ENCODE peak calls at places on chromosome 19, in nine cellular contexts. I is ascending aorta, L is colonic mucosa, Y is AG10803, O is tibial nerve, Z is A673, P is WERI-Rb-1, V is AG09319, J is fibroblast of lung. N is an unnamed sample.

GRCh38 chr19:43749152-43749551 is 5.6 kb downstream of the SMG9 start:
- DNase-seq in I (no peak), P (no peak), Z (no peak), O (no peak), L (no peak), Y (no peak), J (no peak), V (no peak), N (no peak)

GRCh38 chr19:55537741-55538111 is 793 bp upstream of the SBK2 start:
- DNase-seq in O (no peak), P (no peak), L (no peak), V (no peak), Z (no peak), J (peak), Y (no peak), I (no peak), N (no peak)

GRCh38 chr19:35410487-35410886 is 37.6 kb upstream of the FFAR2 start:
- DNase-seq in P (no peak), Z (no peak), V (no peak), I (no peak), L (no peak), Y (no peak), J (no peak), O (no peak), N (no peak)

GRCh38 chr19:55472463-55472862 is 4.0 kb upstream of the ZNF628 start:
- DNase-seq in Z (no peak), L (no peak), P (no peak), Y (peak), O (no peak), I (no peak), V (no peak), J (peak), N (peak)

GRCh38 chr19:55690109-55690768 is 15.2 kb downstream of the EPN1 start:
- DNase-seq in Y (no peak), Z (no peak), J (no peak), O (no peak), L (no peak), P (no peak), V (no peak), I (no peak), N (no peak)

GRCh38 chr19:3730457-3730958 is 22.3 kb downstream of the TJP3 start:
- DNase-seq in O (no peak), J (no peak), P (no peak), Z (no peak), L (no peak), Y (no peak), I (no peak), V (no peak), N (no peak)

GRCh38 chr19:56623006-56623405 is 20.0 kb upstream of the SMIM17 start:
- DNase-seq in I (no peak), Z (no peak), J (no peak), P (no peak), O (no peak), L (no peak), V (no peak), Y (no peak), N (no peak)

GRCh38 chr19:40619333-40620160 is 18.4 kb downstream of the LTBP4 start:
- DNase-seq in I (no peak), J (no peak), Z (no peak), L (no peak), O (no peak), Y (no peak), P (no peak), V (no peak), N (no peak)

GRCh38 chr19:53076984-53077383 is 26.2 kb downstream of the ZNF160 start:
- DNase-seq in Z (peak), P (peak), O (peak), I (no peak), L (no peak), J (peak), Y (peak), V (no peak), N (no peak)

GRCh38 chr19:52248256-52248655 is 21.1 kb upstream of the ZNF766 start:
- DNase-seq in J (peak), V (peak), L (peak), Y (peak), O (peak), P (peak), Z (peak), I (no peak), N (peak)

GRCh38 chr19:4649392-4650094 is 10.2 kb downstream of the TNFAIP8L1 start:
- DNase-seq in O (no peak), P (no peak), L (no peak), J (no peak), Y (no peak), I (no peak), V (no peak), Z (no peak), N (no peak)

GRCh38 chr19:4456843-4457653 is 546 bp downstream of the UBXN6 start:
- DNase-seq in I (no peak), L (peak), P (peak), Y (peak), Z (peak), O (peak), J (peak), V (peak), N (peak)

GRCh38 chr19:15412832-15413231 is 6.0 kb downstream of the AKAP8L start:
- DNase-seq in I (no peak), L (no peak), V (no peak), P (no peak), Y (no peak), Z (no peak), J (no peak), O (no peak), N (no peak)

GRCh38 chr19:30391554-30392551 is 19.7 kb downstream of the ZNF536 start:
- DNase-seq in I (no peak), V (no peak), P (no peak), Y (peak), Z (peak), O (no peak), L (no peak), J (peak), N (no peak)

GRCh38 chr19:49343127-49343526 is 7.9 kb downstream of the CD37 start:
- DNase-seq in L (no peak), J (no peak), O (no peak), Z (no peak), Y (no peak), V (no peak), I (no peak), P (no peak), N (no peak)

GRCh38 chr19:10430505-10431253 is 10.3 kb downstream of the PDE4A start:
- DNase-seq in J (peak), L (peak), Z (no peak), V (peak), O (no peak), P (no peak), I (no peak), Y (peak), N (no peak)

GRCh38 chr19:4456566-4456842 is 1.1 kb downstream of the UBXN6 start:
- DNase-seq in I (no peak), J (peak), O (no peak), V (no peak), L (peak), Z (peak), Y (peak), P (peak), N (peak)

GRCh38 chr19:7989071-7989575 is 16.3 kb downstream of the ELAVL1 start:
- DNase-seq in I (no peak), V (no peak), Y (no peak), P (no peak), Z (no peak), L (no peak), J (peak), O (no peak), N (no peak)

GRCh38 chr19:57813919-57814504 is 701 bp downstream of the ZNF552 start:
- DNase-seq in Y (peak), J (no peak), O (no peak), V (no peak), I (no peak), Z (no peak), P (no peak), L (peak), N (no peak)

GRCh38 chr19:50969413-50969760 is at the start of gene KLK6:
- DNase-seq in P (no peak), J (no peak), I (no peak), L (no peak), Y (no peak), O (no peak), Z (no peak), V (no peak), N (no peak)

GRCh38 chr19:3556978-3557460 is 367 bp downstream of the MFSD12 start:
- DNase-seq in O (no peak), I (no peak), P (peak), J (peak), Y (no peak), V (no peak), L (peak), Z (no peak), N (peak)

GRCh38 chr19:6828698-6829633 is 56.5 kb downstream of the VAV1 start:
- DNase-seq in I (no peak), V (no peak), Z (peak), Y (no peak), L (no peak), J (no peak), O (no peak), P (no peak), N (no peak)

GRCh38 chr19:13022111-13022858 is 27.0 kb downstream of the NFIX start:
- DNase-seq in I (no peak), Y (peak), O (no peak), P (no peak), Z (no peak), V (no peak), L (no peak), J (peak), N (peak)

GRCh38 chr19:44764975-44765948 is 12.4 kb upstream of the CBLC start:
- DNase-seq in O (no peak), I (no peak), V (no peak), P (no peak), J (no peak), L (peak), Z (no peak), Y (peak), N (no peak)

GRCh38 chr19:48678201-48678600 is 5.4 kb upstream of the NTN5 start:
- DNase-seq in L (peak), O (no peak), I (no peak), Z (no peak), Y (no peak), J (no peak), P (no peak), V (no peak), N (no peak)

GRCh38 chr19:29497686-29498436 is 27.9 kb upstream of the VSTM2B start:
- DNase-seq in V (no peak), Z (no peak), Y (no peak), L (no peak), I (no peak), P (no peak), J (no peak), O (no peak), N (no peak)

GRCh38 chr19:33350538-33351309 is 22.8 kb upstream of the CEBPG start:
- DNase-seq in I (no peak), Y (peak), L (no peak), Z (no peak), V (no peak), O (no peak), P (no peak), J (peak), N (peak)

GRCh38 chr19:31280266-31281006 is 68.8 kb downstream of the TSHZ3 start:
- DNase-seq in P (no peak), V (no peak), Z (no peak), O (no peak), Y (no peak), J (no peak), I (no peak), L (no peak), N (no peak)

GRCh38 chr19:33134571-33135041 is 2.7 kb downstream of the WDR88 start:
- DNase-seq in L (no peak), Y (no peak), I (no peak), J (no peak), P (no peak), V (no peak), O (no peak), Z (no peak), N (no peak)

GRCh38 chr19:4385291-4386037 is 14.9 kb downstream of the SH3GL1 start:
- DNase-seq in V (no peak), J (peak), O (no peak), I (no peak), Z (no peak), Y (no peak), P (no peak), L (no peak), N (no peak)

GRCh38 chr19:40465025-40465780 is at the start of gene BLVRB:
- DNase-seq in J (peak), O (peak), P (no peak), I (no peak), L (no peak), V (peak), Y (peak), Z (peak), N (peak)

GRCh38 chr19:17539288-17540117 is 15.9 kb upstream of the COLGALT1 start:
- DNase-seq in Z (peak), P (peak), V (peak), O (peak), J (peak), I (peak), L (peak), Y (peak), N (peak)
- TF ChIP-seq CTCF in Z (peak), P (peak), V (peak), O (peak), J (no peak), I (peak), L (no peak), Y (peak), N (peak)

DNA sequence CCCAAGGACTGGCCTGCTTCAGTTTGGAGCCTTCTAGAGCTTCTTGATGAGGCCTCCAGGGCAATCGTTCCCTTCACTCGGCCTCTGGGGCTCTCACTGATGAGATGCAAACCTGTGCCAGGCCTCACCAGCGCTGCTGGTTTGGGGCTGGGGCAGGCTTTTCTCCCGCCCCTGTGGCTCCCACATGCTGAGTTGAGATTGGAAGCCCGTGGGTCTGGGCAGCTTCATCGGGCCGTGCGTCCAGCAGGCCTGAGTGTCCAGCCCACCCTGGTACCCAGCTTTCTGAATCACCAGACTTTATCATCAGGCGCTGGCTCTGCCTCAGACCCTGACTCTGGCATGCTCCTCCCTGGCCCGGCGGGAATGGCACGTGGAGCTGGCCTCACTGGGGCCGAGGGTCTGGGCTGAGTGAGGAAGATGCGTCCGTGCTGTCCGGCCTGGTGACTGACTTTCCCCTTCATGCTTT is 4.3 kb downstream of the CALM3 start:
- DNase-seq in I (no peak), O (no peak), Y (no peak), J (no peak), V (no peak), P (no peak), L (no peak), Z (no peak), N (no peak)
- TF ChIP-seq CTCF in I (no peak), O (no peak), Y (no peak), J (no peak), V (no peak), P (no peak), L (no peak), Z (no peak), N (no peak)

GRCh38 chr19:2337329-2337707 is 8.8 kb downstream of the SPPL2B start:
- DNase-seq in O (peak), L (no peak), Z (no peak), Y (no peak), V (no peak), J (peak), P (no peak), I (no peak), N (peak)
- TF ChIP-seq CTCF in O (peak), L (no peak), Z (no peak), Y (no peak), V (no peak), J (no peak), P (no peak), I (no peak), N (peak)

GRCh38 chr19:27774827-27775226 is 1438.1 kb downstream of the UQCRFS1 start:
- DNase-seq in O (no peak), I (no peak), L (no peak), V (no peak), Z (peak), J (no peak), P (peak), Y (no peak), N (peak)

GRCh38 chr19:27776020-27776419 is 1436.9 kb downstream of the UQCRFS1 start:
- DNase-seq in J (peak), L (no peak), Z (peak), I (no peak), P (peak), Y (peak), V (no peak), O (no peak), N (peak)

GRCh38 chr19:27775395-27775794 is 1437.6 kb downstream of the UQCRFS1 start:
- DNase-seq in Y (no peak), J (no peak), P (peak), I (no peak), Z (peak), O (no peak), L (no peak), V (no peak), N (no peak)

GRCh38 chr19:27773318-27774094 is 1439.4 kb downstream of the UQCRFS1 start:
- DNase-seq in I (no peak), L (no peak), Z (no peak), J (no peak), P (no peak), V (no peak), O (no peak), Y (no peak), N (no peak)

GRCh38 chr19:27774337-27774736 is 1438.6 kb downstream of the UQCRFS1 start:
- DNase-seq in V (no peak), L (no peak), J (no peak), P (peak), I (no peak), O (no peak), Z (peak), Y (no peak), N (no peak)
- TF ChIP-seq CTCF in V (peak), L (no peak), J (peak), P (peak), I (no peak), O (no peak), Z (peak), Y (peak), N (peak)

GRCh38 chr19:39209196-39209595 is 5.1 kb upstream of the SYCN start:
- DNase-seq in P (no peak), J (no peak), Z (no peak), I (no peak), L (no peak), O (no peak), V (no peak), Y (no peak), N (no peak)

GRCh38 chr19:39211731-39212376 is 7.8 kb upstream of the SYCN start:
- DNase-seq in J (no peak), P (peak), O (no peak), Z (no peak), L (no peak), V (no peak), Y (no peak), I (no peak), N (no peak)

GRCh38 chr19:39217094-39217493 is 13.0 kb upstream of the SYCN start:
- DNase-seq in I (no peak), J (no peak), Z (no peak), V (no peak), P (no peak), O (no peak), Y (no peak), L (no peak), N (no peak)

GRCh38 chr19:39208175-39208795 is 4.2 kb upstream of the SYCN start:
- DNase-seq in L (no peak), I (no peak), V (no peak), J (no peak), Z (no peak), Y (no peak), P (no peak), O (no peak), N (no peak)

GRCh38 chr19:39212377-39212742 is 8.3 kb upstream of the SYCN start:
- DNase-seq in Z (peak), L (peak), J (no peak), I (no peak), V (no peak), O (no peak), Y (no peak), P (peak), N (no peak)
- TF ChIP-seq CTCF in Z (peak), L (no peak), J (peak), I (no peak), V (peak), O (no peak), Y (peak), P (peak), N (peak)

GRCh38 chr19:2061093-2061935 is 10.3 kb upstream of the MKNK2 start:
- DNase-seq in P (peak), O (peak), J (peak), L (peak), Z (peak), I (peak), Y (peak), V (peak), N (peak)

GRCh38 chr19:2064395-2064787 is 13.3 kb upstream of the MKNK2 start:
- DNase-seq in J (no peak), V (no peak), O (no peak), Z (no peak), P (no peak), L (no peak), I (no peak), Y (no peak), N (no peak)

GRCh38 chr19:2063824-2064223 is 12.8 kb upstream of the MKNK2 start:
- DNase-seq in Y (no peak), O (no peak), I (no peak), Z (no peak), L (no peak), P (no peak), J (no peak), V (no peak), N (no peak)

GRCh38 chr19:2062770-2063169 is 11.7 kb upstream of the MKNK2 start:
- DNase-seq in V (no peak), J (no peak), P (no peak), L (no peak), I (no peak), O (no peak), Z (no peak), Y (no peak), N (no peak)

GRCh38 chr19:2061936-2062729 is 11.1 kb upstream of the MKNK2 start:
- DNase-seq in Z (no peak), J (no peak), V (no peak), Y (no peak), P (no peak), I (no peak), L (peak), O (no peak), N (no peak)
- TF ChIP-seq CTCF in Z (no peak), J (no peak), V (no peak), Y (no peak), P (peak), I (no peak), L (no peak), O (no peak), N (no peak)

GRCh38 chr19:38713865-38714264 is 30.4 kb downstream of the CAPN12 start:
- DNase-seq in P (no peak), V (no peak), I (no peak), J (no peak), Z (no peak), O (no peak), L (no peak), Y (no peak), N (no peak)

GRCh38 chr19:38713227-38713649 is 31.0 kb downstream of the CAPN12 start:
- DNase-seq in J (no peak), L (peak), Y (no peak), V (no peak), I (no peak), P (no peak), Z (no peak), O (peak), N (no peak)

GRCh38 chr19:38710928-38711725 is 33.1 kb downstream of the CAPN12 start:
- DNase-seq in L (no peak), O (no peak), I (no peak), Z (no peak), Y (no peak), P (no peak), J (no peak), V (no peak), N (no peak)

GRCh38 chr19:38711726-38712153 is 32.5 kb downstream of the CAPN12 start:
- DNase-seq in V (peak), J (peak), L (no peak), O (no peak), Y (peak), I (no peak), P (no peak), Z (no peak), N (peak)

GRCh38 chr19:38712161-38712748 is 32.0 kb downstream of the CAPN12 start:
- DNase-seq in Z (no peak), I (no peak), L (no peak), V (no peak), Y (no peak), J (no peak), P (no peak), O (no peak), N (no peak)
- TF ChIP-seq CTCF in Z (no peak), I (no peak), L (no peak), V (no peak), Y (no peak), J (no peak), P (no peak), O (no peak), N (no peak)